ENCODE peak calls at places on chromosomes 16 and 17, in ten cellular contexts. R is CD8-positive, alpha-beta memory T cell; B is left lung; H is A549; O is neuronal stem cell; E is astrocyte; G is brain microvascular endothelial cell; W is adipocyte; Z is coronary artery; U is GM23338. D is an unnamed sample.
A peak's percentile ranks its signal among the peaks of the same experiment; 100 is the strongest.

GRCh38 chr17:61335105-61335844 is 64.4 kb upstream of the TBX2 start:
- DNase-seq in U (no peak), R (no peak), W (peak; percentile 15), O (no peak), G (no peak), E (peak; percentile 73), B (no peak), Z (no peak), H (no peak), D (no peak)

GRCh38 chr17:4968916-4969550 is 1.4 kb upstream of the SPAG7 start:
- DNase-seq in Z (no peak), O (no peak), U (no peak), R (no peak), G (peak; percentile 80), B (no peak), H (peak; percentile 26), W (peak; percentile 96), E (peak; percentile 97), D (peak; percentile 38)

GRCh38 chr16:30060354-30061194 is 5.0 kb upstream of the ALDOA start:
- DNase-seq in G (no peak), R (no peak), B (no peak), E (no peak), U (no peak), O (no peak), W (no peak), H (no peak), Z (no peak), D (no peak)

GRCh38 chr17:74566132-74566753 is 1.1 kb downstream of the CD300H start:
- DNase-seq in H (peak; percentile 51), O (peak; percentile 33), B (no peak), R (no peak), E (peak; percentile 25), W (peak; percentile 4), Z (no peak), U (peak; percentile 83), G (no peak), D (peak; percentile 5)

GRCh38 chr17:28074010-28074409 is 31.5 kb downstream of the NLK start:
- DNase-seq in B (no peak), H (no peak), R (no peak), O (no peak), W (no peak), Z (no peak), G (no peak), U (no peak), E (no peak), D (no peak)

GRCh38 chr16:50525716-50526115 is 22.5 kb upstream of the NKD1 start:
- DNase-seq in E (no peak), U (no peak), W (no peak), Z (no peak), O (no peak), R (no peak), H (no peak), G (no peak), B (no peak), D (no peak)

GRCh38 chr16:72785886-72786285 is 262.0 kb downstream of the ZFHX3 start:
- DNase-seq in Z (no peak), U (no peak), W (peak; percentile 51), R (no peak), O (no peak), B (no peak), E (no peak), H (no peak), G (peak; percentile 30), D (no peak)

GRCh38 chr17:36994438-36994837 is 45.7 kb downstream of the AATF start:
- DNase-seq in Z (no peak), E (peak; percentile 40), U (no peak), O (no peak), W (peak; percentile 12), B (no peak), G (peak; percentile 12), R (no peak), H (no peak), D (no peak)

GRCh38 chr17:38980455-38981217 is 13.4 kb upstream of the FBXO47 start:
- DNase-seq in Z (no peak), B (no peak), H (no peak), E (peak; percentile 39), G (no peak), U (no peak), R (no peak), O (no peak), W (peak; percentile 60), D (no peak)

GRCh38 chr17:46978489-46979022 is 497 bp downstream of the RPRML start:
- DNase-seq in H (no peak), E (no peak), B (no peak), U (peak; percentile 46), W (peak; percentile 30), G (no peak), Z (no peak), O (peak; percentile 21), R (no peak), D (no peak)

GRCh38 chr16:83781-84615 is 6.0 kb downstream of the MPG start:
- DNase-seq in U (no peak), B (no peak), R (no peak), E (peak; percentile 37), O (no peak), Z (no peak), G (no peak), H (no peak), W (no peak), D (peak; percentile 64)

GRCh38 chr17:67390646-67391480 is 13.8 kb downstream of the PITPNC1 start:
- DNase-seq in U (no peak), Z (no peak), O (no peak), B (peak; percentile 49), R (peak; percentile 44), E (peak; percentile 99), W (peak; percentile 91), G (peak; percentile 97), H (peak; percentile 42), D (peak; percentile 93)

GRCh38 chr16:11715246-11715947 is 27.3 kb downstream of the TXNDC11 start:
- DNase-seq in R (no peak), U (no peak), H (no peak), B (no peak), W (no peak), Z (no peak), O (no peak), E (no peak), G (no peak), D (no peak)

GRCh38 chr17:9356488-9356911 is 219.1 kb downstream of the STX8 start:
- DNase-seq in Z (no peak), E (no peak), R (no peak), B (no peak), G (no peak), H (no peak), W (no peak), U (no peak), O (no peak), D (no peak)

GRCh38 chr16:54605536-54606066 is 319.0 kb upstream of the IRX3 start:
- DNase-seq in E (no peak), H (no peak), B (no peak), U (no peak), W (no peak), O (no peak), Z (no peak), R (no peak), G (no peak), D (no peak)

GRCh38 chr16:54597222-54597621 is 310.6 kb upstream of the IRX3 start:
- DNase-seq in E (no peak), O (no peak), H (no peak), W (no peak), Z (no peak), R (no peak), G (no peak), B (no peak), U (no peak), D (no peak)

DNA sequence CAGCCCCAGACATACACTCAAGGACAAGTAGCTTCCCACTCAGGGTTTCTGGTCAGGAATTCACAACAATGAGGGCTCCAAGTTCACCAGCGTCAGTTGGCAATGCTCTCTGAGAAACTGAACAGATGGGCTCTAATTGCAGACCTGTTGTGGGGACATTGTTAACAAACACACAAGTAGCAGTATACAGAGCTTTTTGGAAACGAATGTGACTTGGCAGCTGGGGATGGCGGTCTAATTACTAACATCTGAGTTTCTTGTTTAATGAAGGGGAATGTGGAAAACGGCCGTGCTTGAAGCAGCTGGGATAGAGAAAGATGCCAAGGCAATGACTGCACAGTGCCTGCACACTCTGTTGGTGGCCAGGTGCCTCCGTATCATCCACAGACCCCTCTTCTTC is 316.1 kb upstream of the IRX3 start:
- DNase-seq in Z (no peak), H (no peak), U (no peak), G (no peak), R (no peak), O (no peak), E (no peak), W (no peak), B (no peak), D (no peak)
- H3K4me3 ChIP-seq in Z (no peak overlapping the region), H (no peak overlapping the region), U (no peak overlapping the region), G (no peak overlapping the region), R (no peak overlapping the region), O (no peak overlapping the region), E (no peak overlapping the region), W (no peak overlapping the region), B (no peak overlapping the region), D (no peak overlapping the region)

GRCh38 chr16:68005786-68006286 is 6.6 kb upstream of the DPEP2 start:
- DNase-seq in E (no peak), H (no peak), W (peak; percentile 8), O (no peak), B (peak; percentile 81), U (peak; percentile 29), Z (no peak), R (no peak), G (no peak), D (peak; percentile 92)
- H3K4me3 ChIP-seq in E (no peak overlapping the region), H (no peak overlapping the region), W (no peak overlapping the region), O (no peak overlapping the region), B (no peak overlapping the region), U (no peak overlapping the region), Z (no peak overlapping the region), R (no peak overlapping the region), G (no peak overlapping the region), D (no peak overlapping the region)

DNA sequence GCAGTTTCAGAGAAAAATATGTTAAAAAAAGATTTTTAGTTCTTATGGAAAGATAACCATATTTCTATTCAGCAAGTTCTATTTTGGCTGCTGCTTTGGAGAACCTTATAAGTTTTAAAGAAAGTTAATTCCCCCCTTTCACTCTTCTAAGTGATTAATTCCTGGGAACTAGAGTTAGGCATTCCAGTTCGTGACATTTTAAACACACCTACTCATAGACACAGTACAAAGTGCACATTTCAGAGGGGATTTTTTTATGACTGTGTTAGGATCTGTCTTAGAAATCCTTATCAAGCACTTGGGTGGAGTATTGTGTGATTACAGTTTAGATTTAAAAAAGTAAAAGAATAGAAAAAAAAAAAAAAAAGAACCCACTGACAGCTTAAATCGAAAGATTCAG is 3.5 kb upstream of the CDH11 start:
- DNase-seq in H (no peak), G (no peak), Z (no peak), U (no peak), W (peak; percentile 25), E (peak; percentile 52), B (no peak), O (no peak), R (no peak), D (no peak)
- H3K4me3 ChIP-seq in H (no peak overlapping the region), G (no peak overlapping the region), Z (no peak overlapping the region), U (no peak overlapping the region), W (peak overlapping the region; percentile 90), E (no peak overlapping the region), B (no peak overlapping the region), O (no peak overlapping the region), R (no peak overlapping the region), D (no peak overlapping the region)

DNA sequence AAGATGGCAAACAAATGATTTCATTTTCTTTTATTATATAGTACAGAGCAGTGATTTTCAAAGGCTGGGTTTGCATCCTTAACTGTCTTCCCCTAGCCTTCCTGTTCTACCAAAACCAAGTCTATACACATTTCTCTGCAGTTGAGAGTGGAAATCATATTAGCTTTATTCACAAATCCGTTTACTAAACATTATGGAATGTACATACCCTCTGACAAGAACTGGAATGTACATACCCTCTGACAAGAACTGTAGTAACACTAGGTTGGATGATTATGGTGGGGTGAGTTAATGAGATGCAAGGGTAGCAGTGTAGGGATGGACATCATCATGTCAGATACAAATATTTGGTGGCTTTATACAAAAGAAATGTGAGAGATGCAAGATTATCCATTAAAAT is 154.9 kb downstream of the CYB561 start:
- DNase-seq in B (no peak), H (no peak), W (no peak), U (no peak), E (no peak), R (no peak), O (no peak), G (no peak), Z (no peak), D (no peak)
- H3K4me3 ChIP-seq in B (no peak overlapping the region), H (no peak overlapping the region), W (no peak overlapping the region), U (peak overlapping the region; percentile 18), E (no peak overlapping the region), R (no peak overlapping the region), O (no peak overlapping the region), G (no peak overlapping the region), Z (no peak overlapping the region), D (no peak overlapping the region)